ENCODE peak calls at places on chromosome 11, in eight cellular contexts. U, E, W, H, G, X, D and M are unnamed samples.

GRCh38 chr11:94376841-94377240 is 24.4 kb downstream of the GPR83 start:
- DNase-seq in X (no peak), W (no peak), E (no peak), U (no peak), D (no peak), H (no peak), G (no peak), M (no peak)

GRCh38 chr11:1117970-1118369 is 39.8 kb upstream of the MUC5AC start:
- DNase-seq in X (no peak), D (no peak), U (no peak), W (no peak), E (no peak), G (no peak), H (no peak), M (no peak)

GRCh38 chr11:17979770-17980371 is 33.0 kb downstream of the SERGEF start:
- DNase-seq in H (peak; percentile 18), E (no peak), D (peak; percentile 5), G (no peak), W (peak; percentile 35), U (peak; percentile 7), X (no peak), M (peak; percentile 19)

GRCh38 chr11:17164361-17165246 is 43.2 kb downstream of the PIK3C2A start:
- DNase-seq in D (peak; percentile 15), X (no peak), H (no peak), U (no peak), G (no peak), W (no peak), E (no peak), M (no peak)

GRCh38 chr11:10429526-10429925 is 25.5 kb upstream of the AMPD3 start:
- DNase-seq in X (no peak), G (no peak), W (no peak), H (no peak), E (no peak), D (no peak), U (no peak), M (no peak)

GRCh38 chr11:76369406-76369805 is 11.5 kb downstream of the THAP12 start:
- DNase-seq in G (no peak), D (no peak), W (peak; percentile 10), E (no peak), U (no peak), X (peak; percentile 40), H (no peak), M (no peak)

GRCh38 chr11:77993902-77994301 is 566 bp downstream of the INTS4 start:
- DNase-seq in X (no peak), D (no peak), G (no peak), E (no peak), H (no peak), U (no peak), W (no peak), M (no peak)

GRCh38 chr11:128694618-128695481 is 978 bp downstream of the FLI1 start:
- DNase-seq in W (no peak), G (no peak), H (no peak), D (no peak), U (no peak), X (no peak), E (peak; percentile 51), M (no peak)

GRCh38 chr11:73274722-73275380 is 2.7 kb downstream of the P2RY6 start:
- DNase-seq in D (no peak), H (no peak), U (no peak), G (no peak), E (no peak), W (no peak), X (no peak), M (no peak)

GRCh38 chr11:96185220-96185768 is 157.7 kb downstream of the MAML2 start:
- DNase-seq in H (no peak), U (no peak), W (no peak), D (no peak), X (no peak), E (peak; percentile 64), G (no peak), M (no peak)

GRCh38 chr11:66958956-66959274 is 732 bp upstream of the PC start:
- DNase-seq in H (no peak), W (no peak), D (no peak), E (no peak), G (no peak), U (no peak), X (no peak), M (no peak)

GRCh38 chr11:93846411-93846810 is 4.0 kb downstream of the VSTM5 start:
- DNase-seq in H (no peak), G (no peak), W (no peak), D (peak; percentile 64), X (no peak), E (no peak), U (no peak), M (no peak)

GRCh38 chr11:117786099-117786870 is 10.7 kb downstream of the DSCAML1 start:
- DNase-seq in D (no peak), H (no peak), E (no peak), G (no peak), U (no peak), W (no peak), X (no peak), M (no peak)

GRCh38 chr11:89508544-89508943 is 17.4 kb upstream of the NOX4 start:
- DNase-seq in E (no peak), U (no peak), H (no peak), G (no peak), D (no peak), W (no peak), X (no peak), M (no peak)

GRCh38 chr11:116110802-116111201 is 606.6 kb upstream of the CADM1 start:
- DNase-seq in X (no peak), G (no peak), D (no peak), U (no peak), W (no peak), E (no peak), H (no peak), M (no peak)

GRCh38 chr11:95371147-95371546 is 140.1 kb upstream of the SESN3 start:
- DNase-seq in W (no peak), E (no peak), G (no peak), D (no peak), X (no peak), U (no peak), H (no peak), M (no peak)

GRCh38 chr11:28887681-28888080 is 779.5 kb downstream of the METTL15 start:
- DNase-seq in D (no peak), W (no peak), H (no peak), U (no peak), E (no peak), X (no peak), G (no peak), M (no peak)

GRCh38 chr11:118010738-118011461 is 24.7 kb downstream of the IL10RA start:
- DNase-seq in E (peak; percentile 88), G (no peak), X (no peak), D (no peak), U (no peak), W (no peak), H (no peak), M (peak; percentile 15)

GRCh38 chr11:83801799-83802198 is 515.6 kb upstream of the CCDC90B start:
- DNase-seq in G (no peak), D (no peak), H (no peak), U (no peak), E (no peak), W (no peak), X (no peak), M (no peak)